ENCODE peak calls at places on chromosomes 12 and 14, in six cellular contexts. I is breast epithelium, O is adrenal gland, U is uterus, F is ovary, M is sigmoid colon. N is an unnamed sample.
A peak's percentile ranks its signal among the peaks of the same experiment; 100 is the strongest.

GRCh38 chr14:23366163-23366921 is 1.4 kb upstream of the EFS start:
- DNase-seq in M (peak; percentile 90), I (peak; percentile 67), O (peak; percentile 37), F (peak; percentile 83), U (peak; percentile 83), N (peak; percentile 91)

GRCh38 chr14:31879661-31880348 is 197.3 kb upstream of the ARHGAP5 start:
- DNase-seq in I (no peak), M (no peak), F (no peak), U (no peak), O (no peak), N (no peak)

GRCh38 chr12:47832263-47832933 is 12.7 kb upstream of the HDAC7 start:
- DNase-seq in M (no peak), I (no peak), O (no peak), U (no peak), F (no peak), N (no peak)

GRCh38 chr12:109566424-109566823 is 6.9 kb downstream of the MMAB start:
- DNase-seq in U (no peak), O (no peak), I (no peak), M (no peak), F (no peak), N (no peak)

GRCh38 chr12:20374775-20375174 is 6.4 kb downstream of the PDE3A start:
- DNase-seq in O (no peak), I (no peak), F (no peak), U (no peak), M (no peak), N (no peak)

GRCh38 chr14:24694680-24695079 is 60.7 kb upstream of the GZMB start:
- DNase-seq in I (no peak), U (no peak), F (no peak), M (no peak), O (no peak), N (no peak)

GRCh38 chr12:32891526-32891925 is 5.1 kb downstream of the PKP2 start:
- DNase-seq in U (no peak), F (no peak), I (no peak), O (no peak), M (no peak), N (no peak)

GRCh38 chr12:9634177-9634803 is 26.6 kb upstream of the KLRB1 start:
- DNase-seq in U (peak; percentile 56), O (peak; percentile 52), M (no peak), F (no peak), I (peak; percentile 47), N (peak; percentile 50)

GRCh38 chr14:41986726-41987125 is 380.1 kb downstream of the LRFN5 start:
- DNase-seq in M (no peak), F (no peak), I (no peak), O (no peak), U (no peak), N (no peak)

GRCh38 chr12:40146800-40147797 is 41.2 kb upstream of the SLC2A13 start:
- DNase-seq in I (no peak), F (no peak), U (no peak), O (no peak), M (peak; percentile 61), N (no peak)

GRCh38 chr12:92602476-92602875 is 100.3 kb upstream of the PLEKHG7 start:
- DNase-seq in F (no peak), I (no peak), M (no peak), O (no peak), U (no peak), N (no peak)

GRCh38 chr14:34872822-34873590 is 2.2 kb downstream of the BAZ1A start:
- DNase-seq in U (peak; percentile 51), M (peak; percentile 70), I (no peak), O (no peak), F (no peak), N (no peak)

GRCh38 chr14:81435578-81436295 is 35.6 kb upstream of the STON2 start:
- DNase-seq in M (peak; percentile 78), O (peak; percentile 40), I (no peak), F (peak; percentile 75), U (no peak), N (peak; percentile 33)

GRCh38 chr12:57138526-57139272 is 8.7 kb downstream of the LRP1-AS start:
- DNase-seq in M (peak; percentile 93), F (peak; percentile 68), U (peak; percentile 83), O (no peak), I (no peak), N (peak; percentile 97)

GRCh38 chr12:65490193-65490592 is 211.7 kb downstream of the MSRB3 start:
- DNase-seq in U (no peak), M (no peak), I (no peak), F (no peak), O (no peak), N (no peak)

GRCh38 chr12:60231301-60231700 is 635.5 kb downstream of the SLC16A7 start:
- DNase-seq in M (no peak), U (no peak), F (no peak), I (no peak), O (no peak), N (no peak)

GRCh38 chr12:89368386-89368785 is 16.1 kb upstream of the DUSP6 start:
- DNase-seq in M (no peak), O (no peak), I (no peak), U (no peak), F (no peak), N (no peak)

GRCh38 chr12:123131879-123132402 is 18.9 kb downstream of the PITPNM2 start:
- DNase-seq in U (no peak), F (no peak), O (no peak), I (peak; percentile 94), M (no peak), N (no peak)

DNA sequence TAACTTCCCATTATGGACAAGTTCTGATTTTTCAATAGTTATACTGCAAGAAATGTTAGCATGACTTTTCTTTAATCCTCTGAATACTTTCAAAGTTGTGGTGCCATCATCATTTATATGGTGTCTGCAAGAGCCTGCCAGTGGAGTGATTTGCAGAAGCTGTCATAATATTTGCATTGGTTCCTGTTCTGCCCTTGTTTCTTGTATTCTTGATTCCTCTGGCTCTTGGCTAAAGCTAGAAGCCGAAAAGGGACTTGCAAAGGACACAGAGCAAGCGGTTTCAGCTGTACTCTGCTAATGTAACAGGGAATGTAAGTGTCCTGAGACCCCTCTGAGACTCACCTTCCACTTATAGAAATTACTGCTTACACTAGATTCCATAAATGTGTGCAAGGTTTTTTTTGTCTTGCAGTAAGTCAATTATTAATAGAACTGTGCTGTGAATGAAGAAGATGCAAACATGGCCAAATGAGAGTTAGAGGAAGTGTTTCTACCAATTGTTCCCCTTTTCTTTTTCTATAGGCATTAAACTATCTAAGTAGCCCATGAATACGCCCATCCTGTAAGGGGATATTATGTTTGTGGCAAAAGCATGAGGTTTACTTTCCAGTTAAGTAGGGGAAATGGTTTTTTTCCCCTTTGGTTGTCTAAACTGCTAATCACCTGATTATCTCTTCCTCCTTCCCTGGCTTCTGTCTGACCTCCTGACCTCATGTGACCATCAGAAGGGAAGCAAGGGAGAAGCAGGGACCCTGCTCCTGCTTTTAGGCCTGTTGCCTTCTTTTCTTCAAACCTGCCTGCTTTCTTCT is 5.3 kb downstream of the DYRK4 start:
- DNase-seq in I (no peak), U (no peak), M (no peak), F (no peak), O (no peak), N (no peak)
- H3K4me3 ChIP-seq in I (no peak overlapping the region), U (no peak overlapping the region), M (no peak overlapping the region), F (no peak overlapping the region), O (no peak overlapping the region), N (no peak overlapping the region)

DNA sequence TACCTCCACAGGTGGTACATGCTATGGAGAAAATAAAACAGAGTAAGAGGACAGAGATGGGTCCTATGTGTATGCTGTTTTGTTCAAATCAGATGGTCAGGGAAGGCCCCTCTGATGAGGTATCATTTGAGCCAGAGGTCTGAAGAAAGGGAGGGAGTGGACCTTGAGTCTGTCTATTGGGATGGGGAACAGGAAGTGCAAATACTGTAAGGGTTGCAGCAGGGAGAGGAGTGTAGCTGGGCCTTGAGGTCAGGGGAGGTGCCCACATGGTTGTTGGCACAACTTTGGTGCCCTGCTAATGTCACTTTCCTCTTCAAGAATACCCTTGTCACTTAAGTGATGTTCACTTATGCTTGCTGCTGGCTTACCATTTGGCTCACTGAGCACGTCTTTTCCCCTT is 83.3 kb downstream of the PRKCH start:
- DNase-seq in I (no peak), M (no peak), F (no peak), O (no peak), U (no peak), N (no peak)
- TF ChIP-seq POLR2A in I (no peak), M (no peak), F (no peak), O (no peak), U (no peak), N (no peak)

DNA sequence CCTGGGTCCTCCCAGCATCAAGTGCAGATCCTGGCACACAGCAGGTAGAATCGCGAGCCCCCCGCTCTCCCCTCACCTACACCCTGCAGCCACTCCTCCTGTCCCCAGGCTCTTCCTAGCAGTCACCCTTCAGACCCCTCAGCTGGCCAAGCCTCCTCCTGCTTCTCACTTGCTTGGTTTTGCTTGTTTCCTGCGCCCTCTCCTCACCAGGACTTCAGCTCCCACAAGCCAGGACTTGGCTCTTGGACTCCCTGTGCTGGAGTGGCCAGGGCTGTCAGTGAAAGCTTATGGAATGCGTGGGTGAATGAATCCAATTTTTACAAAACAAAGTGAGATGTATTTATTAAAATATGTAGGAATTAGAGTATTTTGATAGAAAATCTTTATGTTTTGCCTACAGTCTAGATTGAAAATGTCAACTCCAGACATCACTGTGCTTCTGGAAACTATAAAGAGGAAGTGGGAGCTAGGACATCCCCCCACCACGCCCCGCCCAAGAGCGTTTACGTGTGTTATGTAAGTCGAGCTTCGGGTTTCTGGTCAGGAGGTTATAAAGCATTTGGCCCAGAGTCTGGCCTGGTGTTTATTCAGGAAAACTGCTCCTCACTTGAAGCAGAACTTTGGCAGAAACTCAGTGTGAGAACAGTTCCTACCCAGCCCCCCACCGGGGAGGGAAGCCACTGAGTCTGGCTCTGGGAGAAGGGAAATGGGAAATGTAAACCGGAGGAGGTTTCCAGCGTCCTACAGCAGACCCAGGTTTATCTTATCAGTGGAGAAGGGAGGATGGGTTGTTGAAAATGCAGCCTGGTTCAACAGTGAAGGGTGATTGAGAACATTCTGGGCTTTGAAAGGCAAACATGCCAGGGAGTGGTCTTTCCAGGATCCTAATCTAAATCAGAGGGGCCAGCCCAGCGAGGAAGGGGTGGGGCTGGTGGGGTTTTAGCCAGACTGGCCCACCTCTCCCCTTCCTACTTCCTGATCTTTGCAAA is 8.8 kb downstream of the ALDH2 start:
- DNase-seq in I (peak; percentile 70), M (peak; percentile 95), O (peak; percentile 72), F (peak; percentile 79), U (peak; percentile 90), N (peak; percentile 95)
- H3K4me3 ChIP-seq in I (no peak overlapping the region), M (peak overlapping the region; percentile 17), O (no peak overlapping the region), F (no peak overlapping the region), U (peak overlapping the region; percentile 12), N (no peak overlapping the region)

DNA sequence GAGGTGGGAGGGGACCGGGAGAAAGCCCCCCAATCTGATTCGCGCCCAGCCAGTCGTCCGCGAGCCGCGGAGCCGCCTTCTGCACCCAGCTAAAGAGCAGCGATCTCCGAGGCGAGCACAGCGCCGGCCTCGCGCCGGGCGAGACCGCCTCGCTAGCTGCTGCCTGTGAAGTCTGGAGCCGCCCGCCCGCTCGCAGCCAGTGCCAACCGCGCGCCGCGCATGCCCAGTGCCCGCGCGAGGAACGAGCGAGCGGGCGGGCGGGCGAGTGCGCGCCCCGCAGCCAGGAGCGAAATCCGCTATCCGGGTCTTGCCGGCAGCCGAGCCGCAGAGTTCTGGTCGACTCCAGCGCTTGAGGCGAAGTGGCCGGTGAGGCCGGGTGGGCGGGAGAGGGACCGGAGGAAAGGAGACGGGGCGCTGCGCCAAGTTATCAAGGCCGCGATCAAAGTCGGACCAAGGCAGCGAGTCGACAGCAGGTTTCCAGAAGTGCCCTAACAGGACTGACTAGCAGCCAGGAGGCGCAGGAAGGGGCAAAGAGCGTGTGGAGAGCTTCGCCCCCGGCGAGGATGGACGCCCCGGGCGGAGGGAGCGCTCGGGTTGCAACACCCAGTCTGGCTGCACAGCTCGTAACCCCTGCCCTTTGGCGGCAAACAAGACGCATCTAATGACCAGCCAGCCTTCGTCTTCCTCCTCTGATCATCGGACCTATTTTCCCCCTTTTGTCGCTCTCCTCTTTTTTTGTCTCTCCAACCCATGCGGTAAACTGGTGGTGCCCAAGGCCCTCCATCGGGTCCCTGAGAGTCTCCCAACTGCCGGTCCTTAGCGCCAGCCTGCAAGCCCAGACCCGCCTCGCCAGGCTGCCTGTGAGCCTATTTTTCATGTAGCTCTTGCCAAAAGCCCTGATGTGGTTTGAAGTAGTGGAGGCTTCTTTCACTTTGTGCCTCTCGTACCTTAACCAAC is at the start of gene EPS8:
- DNase-seq in F (peak; percentile 96), M (peak; percentile 96), U (peak; percentile 90), O (peak; percentile 94), I (peak; percentile 79), N (peak; percentile 82)
- TF ChIP-seq POLR2A in F (peak; percentile 82), M (peak; percentile 77), U (peak; percentile 89), O (peak; percentile 89), I (peak; percentile 37), N (no peak)